ENCODE peak calls at places on chromosomes 6 and 20, in four cellular contexts. E, F, P and K are unnamed samples.

GRCh38 chr6:111989743-111990142 is 64.2 kb upstream of the CCN6 start:
- DNase-seq in E (no peak), F (no peak), P (no peak), K (no peak)

GRCh38 chr20:48102821-48103635 is 317.7 kb upstream of the SULF2 start:
- DNase-seq in E (no peak), F (no peak), P (no peak), K (no peak)

GRCh38 chr6:144588674-144589325 is 303.7 kb downstream of the UTRN start:
- DNase-seq in E (no peak), F (no peak), P (no peak), K (no peak)

GRCh38 chr6:169975286-169975685 is 223.9 kb downstream of the ERMARD start:
- DNase-seq in E (no peak), F (no peak), P (no peak), K (no peak)

GRCh38 chr6:31797607-31798006 is 2.1 kb upstream of the VARS1 start:
- DNase-seq in E (no peak), F (peak), P (no peak), K (no peak)

GRCh38 chr6:136108591-136108990 is 141.5 kb downstream of the MTFR2 start:
- DNase-seq in E (no peak), F (no peak), P (no peak), K (no peak)

GRCh38 chr20:57264151-57264792 is 2.2 kb downstream of the BMP7 start:
- DNase-seq in E (peak), F (no peak), P (no peak), K (no peak)

GRCh38 chr6:44151348-44152108 is 7.1 kb upstream of the CAPN11 start:
- DNase-seq in E (peak), F (peak), P (peak), K (peak)

GRCh38 chr6:33686981-33687975 is 24.2 kb downstream of the UQCC2 start:
- DNase-seq in E (no peak), F (no peak), P (no peak), K (no peak)

GRCh38 chr6:10414766-10415592 is at the start of gene TFAP2A:
- DNase-seq in E (no peak), F (no peak), P (peak), K (no peak)

GRCh38 chr20:23444859-23445258 is 5.4 kb downstream of the CSTL1 start:
- DNase-seq in E (no peak), F (no peak), P (no peak), K (no peak)

GRCh38 chr6:25487012-25487411 is 165.0 kb upstream of the SCGN start:
- DNase-seq in E (no peak), F (no peak), P (no peak), K (no peak)

GRCh38 chr20:39855056-39855455 is 834.0 kb downstream of the MAFB start:
- DNase-seq in E (no peak), F (no peak), P (no peak), K (no peak)

GRCh38 chr20:61849376-61849775 is 216.3 kb downstream of the TAF4 start:
- DNase-seq in E (no peak), F (no peak), P (no peak), K (no peak)

GRCh38 chr6:120759570-120759969 is 574.7 kb downstream of the TBC1D32 start:
- DNase-seq in E (no peak), F (no peak), P (no peak), K (no peak)

GRCh38 chr6:57216235-57217101 is 5.6 kb downstream of the RAB23 start:
- DNase-seq in E (no peak), F (no peak), P (no peak), K (no peak)

GRCh38 chr6:168956141-168956838 is 297.4 kb downstream of the THBS2 start:
- DNase-seq in E (no peak), F (no peak), P (no peak), K (no peak)
- TF ChIP-seq CTCF in E (no peak), F (no peak), P (no peak), K (no peak)

GRCh38 chr6:53180678-53181077 is 32.0 kb upstream of the GCM1 start:
- DNase-seq in E (no peak), F (no peak), P (no peak), K (no peak)

GRCh38 chr6:53179961-53180651 is 31.5 kb upstream of the GCM1 start:
- DNase-seq in E (peak), F (peak), P (no peak), K (no peak)

GRCh38 chr6:53174996-53175395 is 26.4 kb upstream of the GCM1 start:
- DNase-seq in E (no peak), F (no peak), P (no peak), K (no peak)

DNA sequence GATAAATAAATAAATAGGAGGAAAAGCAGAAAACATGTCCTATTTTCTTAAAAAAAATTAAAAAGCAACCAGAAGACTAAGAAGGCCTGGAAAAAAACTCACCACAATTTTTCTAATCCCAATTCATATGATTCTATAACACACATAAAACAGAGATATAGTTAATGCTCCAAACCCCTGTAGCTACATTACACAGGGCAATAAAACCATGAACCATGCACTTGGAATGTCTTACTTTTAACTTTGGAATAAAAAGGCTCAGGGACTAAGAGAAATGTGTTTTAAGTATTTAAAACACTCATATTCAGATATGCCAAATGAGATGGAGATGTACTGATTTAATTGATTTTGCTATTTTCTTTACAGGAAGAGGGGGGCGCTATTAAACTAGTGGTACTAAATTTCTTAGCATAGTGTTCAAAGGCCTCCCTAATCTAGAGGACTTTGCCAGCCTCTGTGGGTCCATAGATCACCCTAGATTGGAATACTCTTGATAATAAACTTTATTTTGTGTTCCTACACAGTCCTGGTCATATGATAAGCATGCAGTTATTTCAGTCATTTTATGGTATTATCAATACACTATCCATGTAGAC is 30.3 kb upstream of the GCM1 start:
- DNase-seq in E (no peak), F (peak), P (no peak), K (no peak)
- TF ChIP-seq CTCF in E (no peak), F (peak), P (no peak), K (no peak)

DNA sequence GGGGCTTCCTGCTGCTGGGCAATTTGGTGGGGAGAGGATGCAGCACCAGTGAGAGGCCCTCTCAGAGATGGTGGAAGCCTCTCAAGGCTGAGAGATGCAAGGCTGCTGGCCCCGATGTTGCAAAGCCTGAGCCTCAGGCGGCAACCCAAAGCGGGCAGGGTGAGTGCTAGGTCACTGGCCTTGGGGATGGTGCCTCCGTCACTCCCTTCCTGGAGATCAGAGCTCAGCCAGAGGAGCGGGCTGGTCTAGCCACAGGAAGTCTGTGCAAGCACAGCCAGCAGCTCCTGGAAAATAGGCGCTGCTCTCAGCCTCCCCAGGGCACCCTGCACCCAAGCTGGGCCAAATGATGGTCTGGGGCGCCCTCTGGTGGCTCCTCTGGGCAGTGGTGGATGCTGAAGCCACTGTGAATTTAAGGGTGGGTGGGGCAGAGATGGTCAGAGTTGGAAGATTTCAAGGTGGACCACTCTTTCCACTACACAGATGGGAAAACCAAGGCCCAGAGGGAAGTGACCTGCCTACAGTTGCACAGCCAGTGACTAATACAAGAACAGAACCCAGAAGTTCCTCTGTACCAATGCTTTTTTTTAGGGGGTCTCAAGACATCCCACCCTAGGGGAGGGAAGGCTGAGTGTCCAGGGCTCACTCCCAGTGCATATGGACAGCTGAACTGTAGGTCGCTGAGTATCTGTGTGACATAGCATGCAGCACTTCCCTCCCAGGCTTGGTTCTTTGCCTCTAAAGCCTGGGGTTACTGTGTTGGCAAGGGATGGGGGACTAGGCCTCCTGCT is 20.8 kb downstream of the C20orf203 start:
- DNase-seq in E (peak), F (peak), P (peak), K (peak)
- TF ChIP-seq CTCF in E (peak), F (peak), P (peak), K (peak)

GRCh38 chr6:116447052-116447451 is 14.1 kb upstream of the CALHM6 start:
- DNase-seq in E (no peak), F (no peak), P (no peak), K (no peak)

GRCh38 chr6:116446399-116446798 is 14.8 kb upstream of the CALHM6 start:
- DNase-seq in E (no peak), F (no peak), P (no peak), K (no peak)

GRCh38 chr6:116444991-116445566 is 16.1 kb upstream of the CALHM6 start:
- DNase-seq in E (no peak), F (no peak), P (no peak), K (no peak)

GRCh38 chr6:116450185-116450710 is 10.9 kb upstream of the CALHM6 start:
- DNase-seq in E (no peak), F (no peak), P (no peak), K (no peak)

DNA sequence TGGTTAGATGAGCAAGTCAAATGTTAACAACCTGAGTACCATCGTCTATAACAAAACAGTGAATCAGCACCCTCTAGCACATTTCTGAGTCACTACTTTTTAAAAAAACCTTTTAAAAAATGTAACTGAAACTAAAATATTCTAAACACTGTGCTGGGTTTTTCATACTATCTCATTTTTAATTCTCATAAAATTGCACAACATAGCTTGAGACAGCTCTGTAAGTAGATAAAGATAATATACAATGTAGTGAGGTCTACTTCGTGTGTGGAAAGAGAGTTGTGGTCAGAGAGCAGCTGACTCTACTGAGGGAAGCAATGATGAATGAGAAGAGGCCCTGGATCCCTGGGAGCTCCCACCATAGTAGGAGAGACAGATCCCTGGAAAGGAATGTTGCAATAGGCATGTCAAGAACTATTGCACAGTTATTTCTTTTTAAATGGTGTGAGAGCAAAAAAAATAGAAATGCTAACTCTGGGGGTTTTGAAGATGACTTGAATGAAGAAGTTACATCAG is 13.6 kb upstream of the CALHM6 start:
- DNase-seq in E (no peak), F (no peak), P (no peak), K (no peak)
- TF ChIP-seq CTCF in E (no peak), F (no peak), P (no peak), K (no peak)

GRCh38 chr20:8320306-8320705 is 188.2 kb downstream of the PLCB1 start:
- DNase-seq in E (no peak), F (no peak), P (no peak), K (no peak)
- TF ChIP-seq CTCF in E (no peak), F (no peak), P (no peak), K (no peak)

GRCh38 chr6:29651413-29652197 is 5.3 kb upstream of the MOG start:
- DNase-seq in E (peak), F (no peak), P (no peak), K (no peak)
- TF ChIP-seq CTCF in E (peak), F (peak), P (peak), K (peak)

GRCh38 chr6:84762220-84762940 is 2.0 kb downstream of the TBX18 start:
- DNase-seq in E (peak), F (no peak), P (peak), K (no peak)
- TF ChIP-seq CTCF in E (peak), F (no peak), P (no peak), K (no peak)

GRCh38 chr20:44222969-44223368 is 12.4 kb upstream of the OSER1 start:
- DNase-seq in E (peak), F (no peak), P (peak), K (no peak)
- TF ChIP-seq CTCF in E (no peak), F (no peak), P (no peak), K (no peak)

GRCh38 chr20:51306521-51307358 is 235.8 kb downstream of the NFATC2 start:
- DNase-seq in E (peak), F (peak), P (peak), K (peak)
- TF ChIP-seq CTCF in E (peak), F (peak), P (peak), K (no peak)

GRCh38 chr6:159181914-159182313 is 12.7 kb downstream of the FNDC1 start:
- DNase-seq in E (no peak), F (no peak), P (no peak), K (no peak)

GRCh38 chr6:159174263-159174974 is 5.2 kb downstream of the FNDC1 start:
- DNase-seq in E (peak), F (peak), P (peak), K (peak)

GRCh38 chr6:159184559-159184958 is 15.4 kb downstream of the FNDC1 start:
- DNase-seq in E (no peak), F (no peak), P (no peak), K (no peak)

GRCh38 chr6:159178847-159179246 is 9.6 kb downstream of the FNDC1 start:
- DNase-seq in E (no peak), F (no peak), P (no peak), K (no peak)

DNA sequence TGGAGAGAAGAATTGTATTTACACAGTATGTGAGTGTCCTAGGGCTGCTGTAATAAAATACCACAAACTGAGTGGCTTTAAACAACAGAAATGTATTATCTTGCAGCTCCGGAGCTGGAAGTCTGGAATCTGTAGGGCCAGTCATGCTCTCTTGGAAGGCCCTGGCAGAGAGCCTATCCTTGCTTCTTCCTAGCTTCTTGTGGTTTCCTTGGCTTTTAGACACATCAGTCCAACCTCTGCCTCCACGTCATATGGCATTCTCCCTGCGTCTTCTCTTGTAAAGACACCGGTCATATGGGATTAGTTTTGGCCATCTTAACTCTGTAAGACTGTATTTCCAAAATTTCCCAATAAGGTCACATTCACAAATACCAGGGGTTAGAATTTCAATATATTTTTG is 10.8 kb downstream of the FNDC1 start:
- DNase-seq in E (no peak), F (no peak), P (no peak), K (no peak)
- TF ChIP-seq CTCF in E (no peak), F (no peak), P (no peak), K (no peak)